ENCODE peak calls at places on chromosomes 13 and 19, in eight cellular contexts. One of them, this sample, is unnamed.
A peak's percentile ranks its signal among the peaks of the same experiment; 100 is the strongest.

GRCh38 chr13:109725297-109725696 is 61.1 kb downstream of the IRS2 start:
- DNase-seq in WTC11: no peak
- DNase-seq in pancreas: no peak
- DNase-seq in PC-9: no peak
- DNase-seq in uterus: no peak
- DNase-seq in endodermal cell: peak; percentile 31
- DNase-seq in progenitor cell of endocrine pancreas: no peak
- DNase-seq in neural progenitor cell: no peak
- DNase-seq in this sample: no peak

GRCh38 chr19:55083004-55083850 is 7.6 kb downstream of the EPS8L1 start:
- DNase-seq in WTC11: peak; percentile 53
- DNase-seq in uterus: no peak
- DNase-seq in endodermal cell: peak; percentile 81
- DNase-seq in pancreas: no peak
- DNase-seq in PC-9: no peak
- DNase-seq in neural progenitor cell: no peak
- DNase-seq in progenitor cell of endocrine pancreas: no peak
- DNase-seq in this sample: no peak

GRCh38 chr19:1210227-1210538 is 4.6 kb downstream of the STK11 start:
- DNase-seq in progenitor cell of endocrine pancreas: no peak
- DNase-seq in uterus: no peak
- DNase-seq in pancreas: peak; percentile 47
- DNase-seq in endodermal cell: no peak
- DNase-seq in WTC11: no peak
- DNase-seq in PC-9: no peak
- DNase-seq in neural progenitor cell: no peak
- DNase-seq in this sample: no peak

GRCh38 chr13:89375839-89376238 is 1704.7 kb downstream of the SLITRK5 start:
- DNase-seq in WTC11: no peak
- DNase-seq in endodermal cell: no peak
- DNase-seq in neural progenitor cell: no peak
- DNase-seq in uterus: no peak
- DNase-seq in PC-9: no peak
- DNase-seq in pancreas: no peak
- DNase-seq in progenitor cell of endocrine pancreas: no peak
- DNase-seq in this sample: no peak

GRCh38 chr13:99431927-99432636 is 69.2 kb upstream of the TM9SF2 start:
- DNase-seq in progenitor cell of endocrine pancreas: no peak
- DNase-seq in PC-9: no peak
- DNase-seq in uterus: no peak
- DNase-seq in pancreas: no peak
- DNase-seq in WTC11: no peak
- DNase-seq in neural progenitor cell: no peak
- DNase-seq in endodermal cell: peak; percentile 55
- DNase-seq in this sample: peak; percentile 51

GRCh38 chr13:31131470-31131961 is 30.2 kb downstream of the HSPH1 start:
- DNase-seq in progenitor cell of endocrine pancreas: no peak
- DNase-seq in pancreas: no peak
- DNase-seq in neural progenitor cell: no peak
- DNase-seq in endodermal cell: no peak
- DNase-seq in uterus: no peak
- DNase-seq in WTC11: no peak
- DNase-seq in PC-9: no peak
- DNase-seq in this sample: no peak

GRCh38 chr13:80297503-80297902 is 43.4 kb downstream of the SPRY2 start:
- DNase-seq in pancreas: no peak
- DNase-seq in PC-9: no peak
- DNase-seq in uterus: no peak
- DNase-seq in progenitor cell of endocrine pancreas: no peak
- DNase-seq in neural progenitor cell: no peak
- DNase-seq in WTC11: no peak
- DNase-seq in endodermal cell: no peak
- DNase-seq in this sample: no peak

GRCh38 chr19:44598880-44599279 is 14.5 kb upstream of the IGSF23 start:
- DNase-seq in neural progenitor cell: no peak
- DNase-seq in progenitor cell of endocrine pancreas: no peak
- DNase-seq in PC-9: peak; percentile 37
- DNase-seq in WTC11: no peak
- DNase-seq in pancreas: no peak
- DNase-seq in endodermal cell: no peak
- DNase-seq in uterus: no peak
- DNase-seq in this sample: no peak

GRCh38 chr13:110285991-110286923 is 20.7 kb downstream of the COL4A1 start:
- DNase-seq in progenitor cell of endocrine pancreas: no peak
- DNase-seq in PC-9: no peak
- DNase-seq in WTC11: no peak
- DNase-seq in pancreas: no peak
- DNase-seq in neural progenitor cell: no peak
- DNase-seq in uterus: no peak
- DNase-seq in endodermal cell: peak; percentile 40
- DNase-seq in this sample: no peak

GRCh38 chr13:70960841-70961443 is 852.7 kb upstream of the KLHL1 start:
- DNase-seq in endodermal cell: no peak
- DNase-seq in pancreas: no peak
- DNase-seq in progenitor cell of endocrine pancreas: no peak
- DNase-seq in WTC11: no peak
- DNase-seq in PC-9: peak; percentile 3
- DNase-seq in neural progenitor cell: peak; percentile 42
- DNase-seq in uterus: no peak
- DNase-seq in this sample: no peak

GRCh38 chr13:88000239-88000638 is 329.1 kb downstream of the SLITRK5 start:
- DNase-seq in uterus: no peak
- DNase-seq in progenitor cell of endocrine pancreas: no peak
- DNase-seq in WTC11: no peak
- DNase-seq in pancreas: no peak
- DNase-seq in PC-9: no peak
- DNase-seq in neural progenitor cell: no peak
- DNase-seq in endodermal cell: peak; percentile 49
- DNase-seq in this sample: no peak

GRCh38 chr19:6551607-6552450 is 21.0 kb downstream of the TNFSF9 start:
- DNase-seq in WTC11: peak; percentile 82
- DNase-seq in pancreas: no peak
- DNase-seq in progenitor cell of endocrine pancreas: peak; percentile 42
- DNase-seq in neural progenitor cell: peak; percentile 83
- DNase-seq in PC-9: no peak
- DNase-seq in uterus: no peak
- DNase-seq in endodermal cell: peak; percentile 91
- DNase-seq in this sample: peak; percentile 35
- TF ChIP-seq CTCF in WTC11: peak; percentile 45
- TF ChIP-seq CTCF in pancreas: no peak
- TF ChIP-seq CTCF in progenitor cell of endocrine pancreas: peak; percentile 57
- TF ChIP-seq CTCF in neural progenitor cell: peak; percentile 66
- TF ChIP-seq CTCF in PC-9: no peak
- TF ChIP-seq CTCF in uterus: no peak
- TF ChIP-seq CTCF in endodermal cell: peak; percentile 81
- TF ChIP-seq CTCF in this sample: no peak

DNA sequence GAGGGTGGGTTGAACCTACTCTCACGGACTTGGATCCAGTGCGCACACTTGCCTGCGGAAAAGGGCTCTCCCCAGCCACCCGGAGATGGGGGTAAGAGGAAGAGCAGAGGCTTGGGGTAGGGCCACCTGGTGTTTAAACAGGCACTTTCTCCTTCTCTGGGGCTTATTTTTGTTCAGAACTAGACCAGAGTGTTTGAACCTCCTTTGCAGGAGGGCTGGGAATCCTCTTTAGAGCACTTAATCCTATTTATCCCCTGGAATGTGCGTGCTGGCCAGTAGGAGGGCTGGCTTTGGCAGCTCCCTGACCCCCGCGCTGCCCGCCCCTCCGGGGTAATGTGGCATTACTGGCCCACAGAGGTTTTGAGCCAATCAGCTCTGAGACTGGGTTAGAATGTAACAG is 2.0 kb downstream of the RGS9BP start:
- DNase-seq in PC-9: no peak
- DNase-seq in endodermal cell: peak; percentile 89
- DNase-seq in neural progenitor cell: peak; percentile 96
- DNase-seq in WTC11: peak; percentile 30
- DNase-seq in uterus: no peak
- DNase-seq in pancreas: no peak
- DNase-seq in progenitor cell of endocrine pancreas: no peak
- DNase-seq in this sample: no peak
- TF ChIP-seq CTCF in PC-9: no peak
- TF ChIP-seq CTCF in endodermal cell: peak; percentile 40
- TF ChIP-seq CTCF in neural progenitor cell: peak; percentile 29
- TF ChIP-seq CTCF in WTC11: no peak
- TF ChIP-seq CTCF in uterus: no peak
- TF ChIP-seq CTCF in pancreas: no peak
- TF ChIP-seq CTCF in progenitor cell of endocrine pancreas: no peak
- TF ChIP-seq CTCF in this sample: no peak

GRCh38 chr13:22256111-22256639 is 585.3 kb downstream of the FGF9 start:
- DNase-seq in endodermal cell: no peak
- DNase-seq in progenitor cell of endocrine pancreas: no peak
- DNase-seq in PC-9: no peak
- DNase-seq in uterus: no peak
- DNase-seq in pancreas: no peak
- DNase-seq in neural progenitor cell: no peak
- DNase-seq in WTC11: no peak
- DNase-seq in this sample: no peak
- TF ChIP-seq CTCF in endodermal cell: peak; percentile 79
- TF ChIP-seq CTCF in progenitor cell of endocrine pancreas: peak; percentile 40
- TF ChIP-seq CTCF in PC-9: peak; percentile 29
- TF ChIP-seq CTCF in uterus: no peak
- TF ChIP-seq CTCF in pancreas: peak; percentile 7
- TF ChIP-seq CTCF in neural progenitor cell: peak; percentile 52
- TF ChIP-seq CTCF in WTC11: no peak
- TF ChIP-seq CTCF in this sample: no peak

GRCh38 chr19:29476528-29476927 is 49.3 kb upstream of the VSTM2B start:
- DNase-seq in neural progenitor cell: no peak
- DNase-seq in progenitor cell of endocrine pancreas: no peak
- DNase-seq in uterus: no peak
- DNase-seq in pancreas: peak; percentile 7
- DNase-seq in WTC11: no peak
- DNase-seq in endodermal cell: peak; percentile 20
- DNase-seq in PC-9: no peak
- DNase-seq in this sample: no peak

GRCh38 chr19:29477831-29478577 is 47.8 kb upstream of the VSTM2B start:
- DNase-seq in pancreas: peak; percentile 11
- DNase-seq in WTC11: no peak
- DNase-seq in uterus: no peak
- DNase-seq in endodermal cell: peak; percentile 27
- DNase-seq in neural progenitor cell: no peak
- DNase-seq in PC-9: no peak
- DNase-seq in progenitor cell of endocrine pancreas: no peak
- DNase-seq in this sample: no peak

GRCh38 chr19:29479941-29480340 is 45.9 kb upstream of the VSTM2B start:
- DNase-seq in PC-9: no peak
- DNase-seq in progenitor cell of endocrine pancreas: no peak
- DNase-seq in neural progenitor cell: no peak
- DNase-seq in pancreas: peak; percentile 41
- DNase-seq in WTC11: no peak
- DNase-seq in endodermal cell: peak; percentile 23
- DNase-seq in uterus: no peak
- DNase-seq in this sample: no peak

GRCh38 chr19:29480507-29480906 is 45.3 kb upstream of the VSTM2B start:
- DNase-seq in PC-9: no peak
- DNase-seq in neural progenitor cell: no peak
- DNase-seq in pancreas: peak; percentile 23
- DNase-seq in uterus: no peak
- DNase-seq in progenitor cell of endocrine pancreas: no peak
- DNase-seq in endodermal cell: peak; percentile 18
- DNase-seq in WTC11: no peak
- DNase-seq in this sample: no peak

GRCh38 chr19:29478578-29479565 is 46.9 kb upstream of the VSTM2B start:
- DNase-seq in PC-9: peak; percentile 24
- DNase-seq in uterus: no peak
- DNase-seq in endodermal cell: peak; percentile 94
- DNase-seq in WTC11: peak; percentile 90
- DNase-seq in neural progenitor cell: peak; percentile 85
- DNase-seq in progenitor cell of endocrine pancreas: peak; percentile 51
- DNase-seq in pancreas: peak; percentile 54
- DNase-seq in this sample: no peak
- TF ChIP-seq CTCF in PC-9: peak; percentile 68
- TF ChIP-seq CTCF in uterus: no peak
- TF ChIP-seq CTCF in endodermal cell: peak; percentile 89
- TF ChIP-seq CTCF in WTC11: peak; percentile 39
- TF ChIP-seq CTCF in neural progenitor cell: peak; percentile 85
- TF ChIP-seq CTCF in progenitor cell of endocrine pancreas: peak; percentile 83
- TF ChIP-seq CTCF in pancreas: no peak
- TF ChIP-seq CTCF in this sample: no peak

DNA sequence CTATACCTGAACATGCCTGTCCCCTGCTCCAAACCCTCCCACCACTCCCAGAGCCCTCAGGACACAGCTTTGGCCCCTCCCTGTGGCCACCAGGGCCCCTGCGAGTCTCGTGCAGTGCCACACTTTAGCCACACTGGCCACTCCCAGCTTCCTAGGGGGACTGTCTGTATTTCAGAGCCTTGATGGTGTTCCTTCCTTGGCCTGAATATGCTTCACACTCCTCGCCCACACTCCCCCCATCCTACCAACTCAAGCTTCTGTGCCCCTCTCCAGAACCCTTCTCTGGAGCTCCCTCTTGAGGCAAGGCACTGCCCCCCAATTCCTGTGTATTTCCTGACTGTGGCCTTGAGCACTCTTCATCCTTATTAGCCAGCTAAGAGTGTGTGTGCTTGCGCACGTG is 80.2 kb downstream of the DPF1 start:
- DNase-seq in uterus: no peak
- DNase-seq in endodermal cell: no peak
- DNase-seq in progenitor cell of endocrine pancreas: no peak
- DNase-seq in WTC11: no peak
- DNase-seq in neural progenitor cell: no peak
- DNase-seq in PC-9: no peak
- DNase-seq in pancreas: no peak
- DNase-seq in this sample: no peak
- TF ChIP-seq CTCF in uterus: no peak
- TF ChIP-seq CTCF in endodermal cell: peak; percentile 51
- TF ChIP-seq CTCF in progenitor cell of endocrine pancreas: no peak
- TF ChIP-seq CTCF in WTC11: no peak
- TF ChIP-seq CTCF in neural progenitor cell: no peak
- TF ChIP-seq CTCF in PC-9: no peak
- TF ChIP-seq CTCF in pancreas: no peak
- TF ChIP-seq CTCF in this sample: no peak

DNA sequence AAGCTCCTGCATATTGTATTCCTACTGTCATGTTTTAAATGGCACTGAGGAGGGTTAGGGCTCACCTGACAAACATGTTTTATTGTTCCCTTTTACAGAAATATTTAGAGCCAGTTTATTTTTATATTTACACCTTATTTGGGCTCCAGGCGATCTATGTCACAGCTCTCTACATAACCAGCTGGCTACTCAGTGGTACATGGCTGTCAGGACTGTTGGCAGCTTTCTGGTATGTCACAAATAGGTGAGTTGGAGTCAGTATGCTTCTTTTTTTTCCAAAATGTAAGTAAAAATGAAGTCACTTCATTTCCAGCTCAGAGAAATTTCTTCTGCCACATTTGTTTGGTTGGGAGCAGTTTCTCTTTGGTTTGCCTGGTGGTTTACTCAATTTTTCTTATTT is 31.5 kb downstream of the DPY19L3 start:
- DNase-seq in endodermal cell: no peak
- DNase-seq in PC-9: no peak
- DNase-seq in neural progenitor cell: no peak
- DNase-seq in pancreas: no peak
- DNase-seq in WTC11: no peak
- DNase-seq in progenitor cell of endocrine pancreas: no peak
- DNase-seq in uterus: no peak
- DNase-seq in this sample: no peak
- TF ChIP-seq CTCF in endodermal cell: no peak
- TF ChIP-seq CTCF in PC-9: no peak
- TF ChIP-seq CTCF in neural progenitor cell: no peak
- TF ChIP-seq CTCF in pancreas: no peak
- TF ChIP-seq CTCF in WTC11: no peak
- TF ChIP-seq CTCF in progenitor cell of endocrine pancreas: no peak
- TF ChIP-seq CTCF in uterus: no peak
- TF ChIP-seq CTCF in this sample: no peak

GRCh38 chr19:17420267-17420924 is 549 bp downstream of the MVB12A start:
- DNase-seq in neural progenitor cell: peak; percentile 77
- DNase-seq in uterus: peak; percentile 53
- DNase-seq in progenitor cell of endocrine pancreas: peak; percentile 20
- DNase-seq in pancreas: peak; percentile 62
- DNase-seq in endodermal cell: peak; percentile 80
- DNase-seq in PC-9: peak; percentile 48
- DNase-seq in WTC11: peak; percentile 59
- DNase-seq in this sample: peak; percentile 36
- TF ChIP-seq CTCF in neural progenitor cell: peak; percentile 32
- TF ChIP-seq CTCF in uterus: peak; percentile 30
- TF ChIP-seq CTCF in progenitor cell of endocrine pancreas: peak; percentile 9
- TF ChIP-seq CTCF in pancreas: no peak
- TF ChIP-seq CTCF in endodermal cell: peak; percentile 50
- TF ChIP-seq CTCF in PC-9: no peak
- TF ChIP-seq CTCF in WTC11: no peak
- TF ChIP-seq CTCF in this sample: no peak